ENCODE peak calls at places on chromosome 19, in six cellular contexts. L is effector CD4-positive, alpha-beta T cell; P is stimulated activated CD8-positive, alpha-beta memory T cell treated with anti-CD3 and anti-CD28 coated beads, Interleukin-2, amount 100 ng/mL, for 48 hours; B is T-helper 2 cell; N is cardiac fibroblast; S is DMS153. K is an unnamed sample.

GRCh38 chr19:32343550-32344262 is 1.7 kb upstream of the ZNF507 start:
- DNase-seq in L (no peak), P (no peak), B (no peak), N (no peak), S (no peak), K (no peak)

GRCh38 chr19:17255150-17255621 is 9.4 kb downstream of the USHBP1 start:
- DNase-seq in L (no peak), P (no peak), B (no peak), N (no peak), S (no peak), K (no peak)

GRCh38 chr19:11814707-11815050 is 606 bp downstream of the ZNF440 start:
- DNase-seq in L (no peak), P (no peak), B (no peak), N (peak), S (no peak), K (no peak)

GRCh38 chr19:41880329-41880708 is 2.7 kb upstream of the ARHGEF1 start:
- DNase-seq in L (no peak), P (no peak), B (no peak), N (no peak), S (no peak), K (no peak)

GRCh38 chr19:4583961-4584669 is 24.6 kb upstream of the SEMA6B start:
- DNase-seq in L (no peak), P (no peak), B (no peak), N (peak), S (no peak), K (no peak)

GRCh38 chr19:12665281-12665573 is 1.3 kb downstream of the MAN2B1 start:
- DNase-seq in L (peak), P (peak), B (peak), N (no peak), S (no peak), K (no peak)

GRCh38 chr19:45815501-45816216 is 551 bp upstream of the RSPH6A start:
- DNase-seq in L (no peak), P (no peak), B (no peak), N (no peak), S (peak), K (no peak)

GRCh38 chr19:40191836-40192646 is 815 bp downstream of the MAP3K10 start:
- DNase-seq in L (peak), P (peak), B (no peak), N (peak), S (no peak), K (no peak)

GRCh38 chr19:38663957-38664502 is 16.6 kb downstream of the ACTN4 start:
- DNase-seq in L (no peak), P (no peak), B (peak), N (no peak), S (no peak), K (no peak)

GRCh38 chr19:5687360-5688198 is 2.5 kb upstream of the RPL36 start:
- DNase-seq in L (no peak), P (no peak), B (no peak), N (no peak), S (no peak), K (no peak)

GRCh38 chr19:35549174-35549788 is 3.9 kb downstream of the TMEM147 start:
- DNase-seq in L (peak), P (peak), B (peak), N (peak), S (peak), K (no peak)

GRCh38 chr19:18131841-18132596 is 20.9 kb upstream of the PIK3R2 start:
- DNase-seq in L (no peak), P (no peak), B (no peak), N (no peak), S (no peak), K (no peak)

GRCh38 chr19:10230155-10230903 is 802 bp downstream of the S1PR2 start:
- DNase-seq in L (peak), P (peak), B (peak), N (peak), S (no peak), K (peak)

GRCh38 chr19:495440-496332 is 600 bp upstream of the MADCAM1 start:
- DNase-seq in L (no peak), P (peak), B (no peak), N (peak), S (no peak), K (no peak)

GRCh38 chr19:54415208-54415900 is at the start of gene TTYH1:
- DNase-seq in L (no peak), P (peak), B (no peak), N (no peak), S (no peak), K (no peak)

GRCh38 chr19:6731822-6732221 is 5.6 kb downstream of the GPR108 start:
- DNase-seq in L (no peak), P (no peak), B (no peak), N (no peak), S (no peak), K (no peak)

GRCh38 chr19:8135946-8136618 is 13.3 kb downstream of the FBN3 start:
- DNase-seq in L (no peak), P (no peak), B (no peak), N (no peak), S (no peak), K (no peak)

GRCh38 chr19:55333870-55334269 is 5.8 kb upstream of the KMT5C start:
- DNase-seq in L (no peak), P (no peak), B (no peak), N (no peak), S (no peak), K (no peak)

GRCh38 chr19:37045140-37045539 is 33.1 kb upstream of the ZNF420 start:
- DNase-seq in L (no peak), P (no peak), B (no peak), N (no peak), S (no peak), K (no peak)

GRCh38 chr19:45809643-45810159 is 5.4 kb downstream of the RSPH6A start:
- DNase-seq in L (no peak), P (no peak), B (no peak), N (peak), S (peak), K (no peak)

GRCh38 chr19:39951065-39951650 is 16.7 kb upstream of the FCGBP start:
- DNase-seq in L (no peak), P (no peak), B (no peak), N (no peak), S (no peak), K (no peak)

GRCh38 chr19:33809960-33810359 is 13.3 kb downstream of the KCTD15 start:
- DNase-seq in L (no peak), P (no peak), B (no peak), N (peak), S (no peak), K (no peak)

GRCh38 chr19:40601061-40601973 is at the start of gene LTBP4:
- DNase-seq in L (no peak), P (no peak), B (no peak), N (peak), S (no peak), K (no peak)

GRCh38 chr19:58305932-58306323 is 751 bp downstream of the ERVK3-1 start:
- DNase-seq in L (no peak), P (no peak), B (no peak), N (peak), S (no peak), K (no peak)

GRCh38 chr19:55119053-55119452 is 1.6 kb upstream of the PPP1R12C start:
- DNase-seq in L (no peak), P (no peak), B (no peak), N (no peak), S (no peak), K (no peak)

GRCh38 chr19:56712609-56713008 is 41.1 kb upstream of the ZNF835 start:
- DNase-seq in L (no peak), P (no peak), B (no peak), N (no peak), S (no peak), K (no peak)

GRCh38 chr19:20077791-20078463 is at the start of gene ZNF90:
- DNase-seq in L (peak), P (peak), B (peak), N (peak), S (no peak), K (peak)

GRCh38 chr19:2332341-2333026 is 4.0 kb downstream of the SPPL2B start:
- DNase-seq in L (peak), P (no peak), B (peak), N (no peak), S (peak), K (no peak)

GRCh38 chr19:14450168-14450874 is 17.2 kb downstream of the PKN1 start:
- DNase-seq in L (no peak), P (peak), B (peak), N (peak), S (no peak), K (peak)

GRCh38 chr19:5080030-5080644 is 111.2 kb downstream of the KDM4B start:
- DNase-seq in L (no peak), P (no peak), B (no peak), N (no peak), S (no peak), K (no peak)

GRCh38 chr19:51201712-51202111 is 23.2 kb upstream of the CD33 start:
- DNase-seq in L (no peak), P (no peak), B (no peak), N (no peak), S (no peak), K (no peak)

GRCh38 chr19:18439910-18440237 is 1.9 kb upstream of the ISYNA1 start:
- DNase-seq in L (no peak), P (no peak), B (no peak), N (no peak), S (no peak), K (no peak)

GRCh38 chr19:35559781-35560180 is 3.7 kb downstream of the ATP4A start:
- DNase-seq in L (no peak), P (no peak), B (no peak), N (no peak), S (no peak), K (no peak)

K was measured in T-helper 1 cell.